ENCODE peak calls at places on chromosomes 6 and 20, in nine cellular contexts. One of them, this sample, is unnamed.
A peak's percentile ranks its signal among the peaks of the same experiment; 100 is the strongest.

GRCh38 chr6:24932832-24933231 is 2.9 kb downstream of the RIPOR2 start:
- DNase-seq in activated T-cell treated with anti-CD3 and anti-CD28 coated beads, Interleukin-2, amount 50 U/mL, for 48 hours: no peak
- DNase-seq in anterior cingulate cortex: no peak
- DNase-seq in HTR-8/SVneo: no peak
- DNase-seq in naive thymus-derived CD8-positive, alpha-beta T cell: no peak
- DNase-seq in stimulated activated CD4-positive, alpha-beta T cell treated with anti-CD3 and anti-CD28 coated beads, Interleukin-1b, Interleukin-23, amount 100 ng/mL, for 24 hours: no peak
- DNase-seq in activated T-helper 1 cell treated with anti-CD3 and anti-CD28 coated beads, Interleukin-12 subunit alpha, Interleukin-12 subunit beta, Interleukin-2, Interleukin-4 antibody, amounts not matched to agents 30 ng/mL and 10 ng/mL and 1 ng/mL, durations not matched to agents 14 hours and 24 hours and 36 hours: no peak
- DNase-seq in RWPE1: no peak
- DNase-seq in amniotic stem cell: no peak
- DNase-seq in this sample: no peak

GRCh38 chr6:111474106-111474505 is 8.9 kb downstream of the REV3L start:
- DNase-seq in activated T-helper 1 cell treated with anti-CD3 and anti-CD28 coated beads, Interleukin-12 subunit alpha, Interleukin-12 subunit beta, Interleukin-2, Interleukin-4 antibody, amounts not matched to agents 30 ng/mL and 10 ng/mL and 1 ng/mL, durations not matched to agents 14 hours and 24 hours and 36 hours: no peak
- DNase-seq in anterior cingulate cortex: no peak
- DNase-seq in HTR-8/SVneo: no peak
- DNase-seq in RWPE1: no peak
- DNase-seq in naive thymus-derived CD8-positive, alpha-beta T cell: no peak
- DNase-seq in stimulated activated CD4-positive, alpha-beta T cell treated with anti-CD3 and anti-CD28 coated beads, Interleukin-1b, Interleukin-23, amount 100 ng/mL, for 24 hours: no peak
- DNase-seq in activated T-cell treated with anti-CD3 and anti-CD28 coated beads, Interleukin-2, amount 50 U/mL, for 48 hours: no peak
- DNase-seq in amniotic stem cell: no peak
- DNase-seq in this sample: no peak

GRCh38 chr6:106475280-106475679 is 114.8 kb downstream of the CRYBG1 start:
- DNase-seq in RWPE1: no peak
- DNase-seq in amniotic stem cell: no peak
- DNase-seq in stimulated activated CD4-positive, alpha-beta T cell treated with anti-CD3 and anti-CD28 coated beads, Interleukin-1b, Interleukin-23, amount 100 ng/mL, for 24 hours: no peak
- DNase-seq in naive thymus-derived CD8-positive, alpha-beta T cell: no peak
- DNase-seq in anterior cingulate cortex: no peak
- DNase-seq in activated T-cell treated with anti-CD3 and anti-CD28 coated beads, Interleukin-2, amount 50 U/mL, for 48 hours: no peak
- DNase-seq in activated T-helper 1 cell treated with anti-CD3 and anti-CD28 coated beads, Interleukin-12 subunit alpha, Interleukin-12 subunit beta, Interleukin-2, Interleukin-4 antibody, amounts not matched to agents 30 ng/mL and 10 ng/mL and 1 ng/mL, durations not matched to agents 14 hours and 24 hours and 36 hours: no peak
- DNase-seq in HTR-8/SVneo: no peak
- DNase-seq in this sample: no peak

GRCh38 chr6:18242062-18242851 is 22.1 kb downstream of the DEK start:
- DNase-seq in activated T-cell treated with anti-CD3 and anti-CD28 coated beads, Interleukin-2, amount 50 U/mL, for 48 hours: no peak
- DNase-seq in anterior cingulate cortex: no peak
- DNase-seq in HTR-8/SVneo: no peak
- DNase-seq in amniotic stem cell: peak; percentile 59
- DNase-seq in naive thymus-derived CD8-positive, alpha-beta T cell: no peak
- DNase-seq in stimulated activated CD4-positive, alpha-beta T cell treated with anti-CD3 and anti-CD28 coated beads, Interleukin-1b, Interleukin-23, amount 100 ng/mL, for 24 hours: no peak
- DNase-seq in RWPE1: peak; percentile 62
- DNase-seq in activated T-helper 1 cell treated with anti-CD3 and anti-CD28 coated beads, Interleukin-12 subunit alpha, Interleukin-12 subunit beta, Interleukin-2, Interleukin-4 antibody, amounts not matched to agents 30 ng/mL and 10 ng/mL and 1 ng/mL, durations not matched to agents 14 hours and 24 hours and 36 hours: no peak
- DNase-seq in this sample: no peak

GRCh38 chr6:143984670-143985069 is 23.4 kb downstream of the PLAGL1 start:
- DNase-seq in activated T-cell treated with anti-CD3 and anti-CD28 coated beads, Interleukin-2, amount 50 U/mL, for 48 hours: no peak
- DNase-seq in HTR-8/SVneo: no peak
- DNase-seq in stimulated activated CD4-positive, alpha-beta T cell treated with anti-CD3 and anti-CD28 coated beads, Interleukin-1b, Interleukin-23, amount 100 ng/mL, for 24 hours: no peak
- DNase-seq in RWPE1: no peak
- DNase-seq in amniotic stem cell: no peak
- DNase-seq in anterior cingulate cortex: no peak
- DNase-seq in naive thymus-derived CD8-positive, alpha-beta T cell: no peak
- DNase-seq in activated T-helper 1 cell treated with anti-CD3 and anti-CD28 coated beads, Interleukin-12 subunit alpha, Interleukin-12 subunit beta, Interleukin-2, Interleukin-4 antibody, amounts not matched to agents 30 ng/mL and 10 ng/mL and 1 ng/mL, durations not matched to agents 14 hours and 24 hours and 36 hours: no peak
- DNase-seq in this sample: no peak

GRCh38 chr6:22765015-22765414 is 195.6 kb downstream of the HDGFL1 start:
- DNase-seq in HTR-8/SVneo: no peak
- DNase-seq in naive thymus-derived CD8-positive, alpha-beta T cell: no peak
- DNase-seq in anterior cingulate cortex: no peak
- DNase-seq in activated T-cell treated with anti-CD3 and anti-CD28 coated beads, Interleukin-2, amount 50 U/mL, for 48 hours: no peak
- DNase-seq in RWPE1: no peak
- DNase-seq in amniotic stem cell: no peak
- DNase-seq in stimulated activated CD4-positive, alpha-beta T cell treated with anti-CD3 and anti-CD28 coated beads, Interleukin-1b, Interleukin-23, amount 100 ng/mL, for 24 hours: no peak
- DNase-seq in activated T-helper 1 cell treated with anti-CD3 and anti-CD28 coated beads, Interleukin-12 subunit alpha, Interleukin-12 subunit beta, Interleukin-2, Interleukin-4 antibody, amounts not matched to agents 30 ng/mL and 10 ng/mL and 1 ng/mL, durations not matched to agents 14 hours and 24 hours and 36 hours: no peak
- DNase-seq in this sample: no peak

GRCh38 chr6:131197716-131198115 is 62.4 kb downstream of the AKAP7 start:
- DNase-seq in naive thymus-derived CD8-positive, alpha-beta T cell: peak; percentile 57
- DNase-seq in activated T-cell treated with anti-CD3 and anti-CD28 coated beads, Interleukin-2, amount 50 U/mL, for 48 hours: no peak
- DNase-seq in anterior cingulate cortex: no peak
- DNase-seq in activated T-helper 1 cell treated with anti-CD3 and anti-CD28 coated beads, Interleukin-12 subunit alpha, Interleukin-12 subunit beta, Interleukin-2, Interleukin-4 antibody, amounts not matched to agents 30 ng/mL and 10 ng/mL and 1 ng/mL, durations not matched to agents 14 hours and 24 hours and 36 hours: peak; percentile 21
- DNase-seq in RWPE1: no peak
- DNase-seq in HTR-8/SVneo: no peak
- DNase-seq in amniotic stem cell: no peak
- DNase-seq in stimulated activated CD4-positive, alpha-beta T cell treated with anti-CD3 and anti-CD28 coated beads, Interleukin-1b, Interleukin-23, amount 100 ng/mL, for 24 hours: no peak
- DNase-seq in this sample: no peak

GRCh38 chr6:147161974-147162495 is 42.2 kb upstream of the STXBP5 start:
- DNase-seq in activated T-cell treated with anti-CD3 and anti-CD28 coated beads, Interleukin-2, amount 50 U/mL, for 48 hours: no peak
- DNase-seq in HTR-8/SVneo: peak; percentile 12
- DNase-seq in naive thymus-derived CD8-positive, alpha-beta T cell: no peak
- DNase-seq in activated T-helper 1 cell treated with anti-CD3 and anti-CD28 coated beads, Interleukin-12 subunit alpha, Interleukin-12 subunit beta, Interleukin-2, Interleukin-4 antibody, amounts not matched to agents 30 ng/mL and 10 ng/mL and 1 ng/mL, durations not matched to agents 14 hours and 24 hours and 36 hours: no peak
- DNase-seq in anterior cingulate cortex: no peak
- DNase-seq in RWPE1: peak; percentile 60
- DNase-seq in stimulated activated CD4-positive, alpha-beta T cell treated with anti-CD3 and anti-CD28 coated beads, Interleukin-1b, Interleukin-23, amount 100 ng/mL, for 24 hours: no peak
- DNase-seq in amniotic stem cell: peak; percentile 58
- DNase-seq in this sample: no peak

GRCh38 chr6:147881432-147881831 is 372.9 kb downstream of the SAMD5 start:
- DNase-seq in amniotic stem cell: no peak
- DNase-seq in HTR-8/SVneo: no peak
- DNase-seq in anterior cingulate cortex: no peak
- DNase-seq in naive thymus-derived CD8-positive, alpha-beta T cell: no peak
- DNase-seq in activated T-cell treated with anti-CD3 and anti-CD28 coated beads, Interleukin-2, amount 50 U/mL, for 48 hours: no peak
- DNase-seq in stimulated activated CD4-positive, alpha-beta T cell treated with anti-CD3 and anti-CD28 coated beads, Interleukin-1b, Interleukin-23, amount 100 ng/mL, for 24 hours: no peak
- DNase-seq in activated T-helper 1 cell treated with anti-CD3 and anti-CD28 coated beads, Interleukin-12 subunit alpha, Interleukin-12 subunit beta, Interleukin-2, Interleukin-4 antibody, amounts not matched to agents 30 ng/mL and 10 ng/mL and 1 ng/mL, durations not matched to agents 14 hours and 24 hours and 36 hours: no peak
- DNase-seq in RWPE1: no peak
- DNase-seq in this sample: no peak

GRCh38 chr20:4082406-4083102 is 67.2 kb upstream of the RNF24 start:
- DNase-seq in stimulated activated CD4-positive, alpha-beta T cell treated with anti-CD3 and anti-CD28 coated beads, Interleukin-1b, Interleukin-23, amount 100 ng/mL, for 24 hours: peak; percentile 5
- DNase-seq in activated T-helper 1 cell treated with anti-CD3 and anti-CD28 coated beads, Interleukin-12 subunit alpha, Interleukin-12 subunit beta, Interleukin-2, Interleukin-4 antibody, amounts not matched to agents 30 ng/mL and 10 ng/mL and 1 ng/mL, durations not matched to agents 14 hours and 24 hours and 36 hours: peak; percentile 50
- DNase-seq in naive thymus-derived CD8-positive, alpha-beta T cell: no peak
- DNase-seq in anterior cingulate cortex: no peak
- DNase-seq in HTR-8/SVneo: peak; percentile 81
- DNase-seq in activated T-cell treated with anti-CD3 and anti-CD28 coated beads, Interleukin-2, amount 50 U/mL, for 48 hours: peak; percentile 64
- DNase-seq in RWPE1: no peak
- DNase-seq in amniotic stem cell: no peak
- DNase-seq in this sample: no peak

GRCh38 chr20:12166053-12166717 is 248.5 kb downstream of the BTBD3 start:
- DNase-seq in anterior cingulate cortex: peak; percentile 1
- DNase-seq in naive thymus-derived CD8-positive, alpha-beta T cell: no peak
- DNase-seq in activated T-cell treated with anti-CD3 and anti-CD28 coated beads, Interleukin-2, amount 50 U/mL, for 48 hours: no peak
- DNase-seq in activated T-helper 1 cell treated with anti-CD3 and anti-CD28 coated beads, Interleukin-12 subunit alpha, Interleukin-12 subunit beta, Interleukin-2, Interleukin-4 antibody, amounts not matched to agents 30 ng/mL and 10 ng/mL and 1 ng/mL, durations not matched to agents 14 hours and 24 hours and 36 hours: no peak
- DNase-seq in HTR-8/SVneo: peak; percentile 1
- DNase-seq in amniotic stem cell: peak; percentile 26
- DNase-seq in RWPE1: peak; percentile 13
- DNase-seq in stimulated activated CD4-positive, alpha-beta T cell treated with anti-CD3 and anti-CD28 coated beads, Interleukin-1b, Interleukin-23, amount 100 ng/mL, for 24 hours: no peak
- DNase-seq in this sample: peak; percentile 15

GRCh38 chr6:95266537-95267258 is 310.6 kb upstream of the MANEA start:
- DNase-seq in naive thymus-derived CD8-positive, alpha-beta T cell: no peak
- DNase-seq in stimulated activated CD4-positive, alpha-beta T cell treated with anti-CD3 and anti-CD28 coated beads, Interleukin-1b, Interleukin-23, amount 100 ng/mL, for 24 hours: no peak
- DNase-seq in RWPE1: no peak
- DNase-seq in activated T-cell treated with anti-CD3 and anti-CD28 coated beads, Interleukin-2, amount 50 U/mL, for 48 hours: no peak
- DNase-seq in anterior cingulate cortex: no peak
- DNase-seq in activated T-helper 1 cell treated with anti-CD3 and anti-CD28 coated beads, Interleukin-12 subunit alpha, Interleukin-12 subunit beta, Interleukin-2, Interleukin-4 antibody, amounts not matched to agents 30 ng/mL and 10 ng/mL and 1 ng/mL, durations not matched to agents 14 hours and 24 hours and 36 hours: no peak
- DNase-seq in amniotic stem cell: no peak
- DNase-seq in HTR-8/SVneo: no peak
- DNase-seq in this sample: no peak

GRCh38 chr6:148144917-148145521 is 197.6 kb upstream of the SASH1 start:
- DNase-seq in HTR-8/SVneo: peak; percentile 59
- DNase-seq in naive thymus-derived CD8-positive, alpha-beta T cell: peak; percentile 65
- DNase-seq in RWPE1: peak; percentile 26
- DNase-seq in activated T-helper 1 cell treated with anti-CD3 and anti-CD28 coated beads, Interleukin-12 subunit alpha, Interleukin-12 subunit beta, Interleukin-2, Interleukin-4 antibody, amounts not matched to agents 30 ng/mL and 10 ng/mL and 1 ng/mL, durations not matched to agents 14 hours and 24 hours and 36 hours: peak; percentile 15
- DNase-seq in stimulated activated CD4-positive, alpha-beta T cell treated with anti-CD3 and anti-CD28 coated beads, Interleukin-1b, Interleukin-23, amount 100 ng/mL, for 24 hours: peak; percentile 41
- DNase-seq in activated T-cell treated with anti-CD3 and anti-CD28 coated beads, Interleukin-2, amount 50 U/mL, for 48 hours: peak; percentile 79
- DNase-seq in anterior cingulate cortex: peak; percentile 61
- DNase-seq in amniotic stem cell: no peak
- DNase-seq in this sample: peak; percentile 16

GRCh38 chr20:11912013-11912663 is 5.6 kb upstream of the BTBD3 start:
- DNase-seq in amniotic stem cell: no peak
- DNase-seq in activated T-cell treated with anti-CD3 and anti-CD28 coated beads, Interleukin-2, amount 50 U/mL, for 48 hours: no peak
- DNase-seq in anterior cingulate cortex: no peak
- DNase-seq in HTR-8/SVneo: no peak
- DNase-seq in RWPE1: no peak
- DNase-seq in naive thymus-derived CD8-positive, alpha-beta T cell: no peak
- DNase-seq in activated T-helper 1 cell treated with anti-CD3 and anti-CD28 coated beads, Interleukin-12 subunit alpha, Interleukin-12 subunit beta, Interleukin-2, Interleukin-4 antibody, amounts not matched to agents 30 ng/mL and 10 ng/mL and 1 ng/mL, durations not matched to agents 14 hours and 24 hours and 36 hours: no peak
- DNase-seq in stimulated activated CD4-positive, alpha-beta T cell treated with anti-CD3 and anti-CD28 coated beads, Interleukin-1b, Interleukin-23, amount 100 ng/mL, for 24 hours: no peak
- DNase-seq in this sample: no peak

This sample was measured in occipital lobe.